ENCODE peak calls at places on chromosomes 1 and 21, in eight cellular contexts. W is lower leg skin, D is foreskin fibroblast, J is fibroblast of lung, O is AG09309, E is adrenal gland, G is tibial nerve, L is upper lobe of right lung. Y is an unnamed sample.

GRCh38 chr1:160209656-160210046 is 4.5 kb downstream of the PEA15 start:
- DNase-seq in W (no peak), D (no peak), J (no peak), O (no peak), E (peak; percentile 63), G (no peak), L (no peak), Y (no peak)

GRCh38 chr1:24526940-24527542 is 24.4 kb downstream of the RCAN3 start:
- DNase-seq in W (no peak), D (no peak), J (peak; percentile 38), O (no peak), E (no peak), G (peak; percentile 17), L (no peak), Y (no peak)

GRCh38 chr1:212618466-212619210 is 10.1 kb downstream of the ATF3 start:
- DNase-seq in W (no peak), D (peak; percentile 49), J (no peak), O (no peak), E (no peak), G (no peak), L (no peak), Y (peak; percentile 88)

GRCh38 chr1:230077436-230078221 is 10.6 kb downstream of the GALNT2 start:
- DNase-seq in W (no peak), D (no peak), J (no peak), O (no peak), E (peak; percentile 11), G (no peak), L (no peak), Y (peak; percentile 69)

GRCh38 chr1:115432061-115432460 is 94.0 kb upstream of the NGF start:
- DNase-seq in W (no peak), D (peak; percentile 60), J (peak; percentile 42), O (no peak), E (no peak), G (no peak), L (no peak), Y (no peak)

GRCh38 chr1:159900086-159900680 is at the start of gene CFAP45:
- DNase-seq in W (peak; percentile 68), D (peak; percentile 34), J (peak; percentile 77), O (no peak), E (peak; percentile 82), G (peak; percentile 60), L (peak; percentile 93), Y (peak; percentile 65)

GRCh38 chr1:207407655-207408256 is 46.4 kb upstream of the CR2 start:
- DNase-seq in W (no peak), D (peak; percentile 30), J (peak; percentile 28), O (peak; percentile 66), E (no peak), G (no peak), L (no peak), Y (no peak)

GRCh38 chr21:44736291-44737004 is 25.1 kb upstream of the TSPEAR start:
- DNase-seq in W (no peak), D (no peak), J (no peak), O (no peak), E (no peak), G (no peak), L (peak; percentile 67), Y (no peak)

GRCh38 chr1:234495231-234495990 is 16.4 kb upstream of the TARBP1 start:
- DNase-seq in W (no peak), D (peak; percentile 84), J (peak; percentile 72), O (peak; percentile 66), E (no peak), G (no peak), L (no peak), Y (no peak)

GRCh38 chr1:237293804-237294203 is 251.8 kb downstream of the RYR2 start:
- DNase-seq in W (no peak), D (no peak), J (no peak), O (no peak), E (no peak), G (no peak), L (no peak), Y (no peak)

GRCh38 chr1:157505481-157506272 is 46.6 kb downstream of the FCRL5 start:
- DNase-seq in W (peak; percentile 19), D (peak; percentile 58), J (peak; percentile 47), O (peak; percentile 35), E (peak; percentile 28), G (peak; percentile 45), L (peak; percentile 66), Y (no peak)

GRCh38 chr1:157114183-157115121 is 14.8 kb upstream of the ETV3L start:
- DNase-seq in W (no peak), D (no peak), J (no peak), O (no peak), E (no peak), G (no peak), L (peak; percentile 40), Y (no peak)

GRCh38 chr21:43321111-43321510 is 105.8 kb downstream of the SIK1 start:
- DNase-seq in W (no peak), D (no peak), J (peak; percentile 38), O (no peak), E (no peak), G (no peak), L (no peak), Y (peak; percentile 45)

GRCh38 chr1:16156848-16157495 is 1.1 kb upstream of the EPHA2 start:
- DNase-seq in W (no peak), D (no peak), J (no peak), O (no peak), E (no peak), G (no peak), L (peak; percentile 79), Y (no peak)

GRCh38 chr1:204103121-204103741 is 30.3 kb downstream of the SOX13 start:
- DNase-seq in W (no peak), D (no peak), J (no peak), O (no peak), E (no peak), G (no peak), L (no peak), Y (no peak)

GRCh38 chr1:23673086-23673813 is 18.4 kb upstream of the RPL11 start:
- DNase-seq in W (peak; percentile 40), D (peak; percentile 75), J (peak; percentile 62), O (no peak), E (peak; percentile 47), G (no peak), L (no peak), Y (no peak)

GRCh38 chr1:33111965-33112364 is 31.0 kb downstream of the AZIN2 start:
- DNase-seq in W (no peak), D (peak; percentile 37), J (peak; percentile 64), O (no peak), E (peak; percentile 2), G (no peak), L (no peak), Y (no peak)

GRCh38 chr1:6490181-6491075 is 1.0 kb downstream of the PLEKHG5 start:
- DNase-seq in W (no peak), D (peak; percentile 70), J (peak; percentile 76), O (no peak), E (peak; percentile 75), G (no peak), L (peak; percentile 86), Y (peak; percentile 27)

GRCh38 chr1:95388041-95388440 is 154.0 kb downstream of the RWDD3 start:
- DNase-seq in W (no peak), D (no peak), J (no peak), O (no peak), E (no peak), G (no peak), L (no peak), Y (no peak)

GRCh38 chr1:233105225-233105624 is 154.8 kb downstream of the NTPCR start:
- DNase-seq in W (no peak), D (no peak), J (peak; percentile 84), O (peak; percentile 57), E (no peak), G (no peak), L (no peak), Y (no peak)

GRCh38 chr1:62234709-62235108 is 40.1 kb downstream of the L1TD1 start:
- DNase-seq in W (no peak), D (no peak), J (no peak), O (no peak), E (no peak), G (no peak), L (no peak), Y (no peak)

GRCh38 chr1:111516008-111516535 is 12.6 kb upstream of the ADORA3 start:
- DNase-seq in W (peak; percentile 39), D (peak; percentile 40), J (peak; percentile 62), O (no peak), E (peak; percentile 36), G (no peak), L (peak; percentile 68), Y (no peak)

GRCh38 chr21:44897326-44898010 is 23.2 kb downstream of the ITGB2 start:
- DNase-seq in W (no peak), D (no peak), J (no peak), O (no peak), E (no peak), G (no peak), L (no peak), Y (no peak)

GRCh38 chr1:53888716-53889115 is 881 bp downstream of the YIPF1 start:
- DNase-seq in W (no peak), D (no peak), J (no peak), O (no peak), E (no peak), G (no peak), L (no peak), Y (no peak)
- H3K4me3 ChIP-seq in W (no peak overlapping the region), D (peak overlapping the region; percentile 99), J (peak overlapping the region; percentile 81), O (peak overlapping the region; percentile 73), E (no peak overlapping the region), G (peak overlapping the region; percentile 89), L (peak overlapping the region; percentile 99), Y (peak overlapping the region; percentile 94)

DNA sequence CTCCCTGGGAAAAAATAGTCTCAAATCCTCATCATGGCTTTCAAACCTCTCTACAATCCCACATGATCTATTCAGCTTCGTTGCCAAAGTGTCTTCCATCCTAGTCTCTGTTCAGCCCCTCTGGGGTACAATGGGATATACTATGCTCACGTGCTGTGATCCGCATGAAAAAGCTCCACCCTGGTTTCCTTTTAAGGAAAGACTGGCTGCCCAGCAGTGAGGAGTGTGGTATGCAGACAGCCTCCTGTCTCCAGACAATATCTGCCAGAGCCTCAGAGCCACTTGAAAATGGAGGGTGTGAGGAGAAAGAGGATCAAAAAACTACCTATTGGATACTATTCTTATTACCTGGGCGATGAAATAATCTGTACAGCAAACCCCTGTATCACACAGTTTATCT is 194.5 kb downstream of the LHX8 start:
- DNase-seq in W (no peak), D (no peak), J (no peak), O (no peak), E (no peak), G (no peak), L (no peak), Y (no peak)
- H3K4me3 ChIP-seq in W (no peak overlapping the region), D (no peak overlapping the region), J (no peak overlapping the region), O (no peak overlapping the region), E (no peak overlapping the region), G (no peak overlapping the region), L (no peak overlapping the region), Y (no peak overlapping the region)

GRCh38 chr21:33540711-33541104 is 1.2 kb downstream of the GART start:
- DNase-seq in W (no peak), D (no peak), J (no peak), O (no peak), E (no peak), G (no peak), L (no peak), Y (no peak)
- H3K4me3 ChIP-seq in W (no peak overlapping the region), D (peak overlapping the region; percentile 66), J (peak overlapping the region; percentile 72), O (no peak overlapping the region), E (no peak overlapping the region), G (peak overlapping the region; percentile 76), L (peak overlapping the region; percentile 87), Y (peak overlapping the region; percentile 90)

DNA sequence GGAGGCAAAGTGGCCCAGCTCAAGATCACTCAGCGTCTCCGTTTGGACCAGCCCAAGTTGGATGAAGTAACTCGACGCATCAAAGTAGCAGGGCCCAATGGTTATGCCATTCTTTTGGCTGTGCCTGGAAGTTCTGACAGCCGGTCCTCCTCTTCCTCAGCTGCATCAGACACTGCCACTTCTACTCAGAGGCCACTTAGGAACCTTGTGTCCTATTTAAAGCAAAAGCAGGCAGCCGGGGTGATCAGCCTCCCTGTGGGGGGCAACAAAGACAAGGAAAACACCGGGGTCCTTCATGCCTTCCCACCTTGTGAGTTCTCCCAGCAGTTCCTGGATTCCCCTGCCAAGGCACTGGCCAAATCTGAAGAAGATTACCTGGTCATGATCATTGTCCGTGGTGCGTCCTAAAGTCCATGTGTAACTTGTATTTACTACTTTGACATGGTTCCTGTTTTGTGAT is 2.7 kb downstream of the RBM15 start:
- DNase-seq in W (no peak), D (no peak), J (no peak), O (no peak), E (no peak), G (no peak), L (no peak), Y (no peak)
- H3K4me3 ChIP-seq in W (no peak overlapping the region), D (peak overlapping the region; percentile 73), J (peak overlapping the region; percentile 96), O (no peak overlapping the region), E (no peak overlapping the region), G (no peak overlapping the region), L (peak overlapping the region; percentile 3), Y (peak overlapping the region; percentile 27)

Y was measured in retinal pigment epithelial cell.